ENCODE peak calls at places on chromosomes 6 and 20, in five cellular contexts. One of them, this sample, is unnamed. For H3K4me1 and H3K9me3, the result is how much of the 10 kb centered on the place peaks cover.

GRCh38 chr6:169452117-169452868 is 198.6 kb upstream of the THBS2 start:
- DNase-seq in psoas muscle: peak
- DNase-seq in sigmoid colon: peak
- DNase-seq in adrenal gland: peak
- DNase-seq in HepG2: no peak
- DNase-seq in this sample: no peak

GRCh38 chr6:46745973-46746372 is 760 bp upstream of the ANKRD66 start:
- DNase-seq in psoas muscle: no peak
- DNase-seq in sigmoid colon: no peak
- DNase-seq in adrenal gland: no peak
- DNase-seq in HepG2: no peak
- DNase-seq in this sample: no peak

GRCh38 chr20:61355096-61355495 is 103.0 kb downstream of the CDH4 start:
- DNase-seq in psoas muscle: no peak
- DNase-seq in sigmoid colon: no peak
- DNase-seq in adrenal gland: no peak
- DNase-seq in HepG2: no peak
- DNase-seq in this sample: no peak

GRCh38 chr6:1250489-1251197 is 61.3 kb upstream of the FOXQ1 start:
- DNase-seq in psoas muscle: no peak
- DNase-seq in sigmoid colon: no peak
- DNase-seq in adrenal gland: no peak
- DNase-seq in HepG2: no peak
- DNase-seq in this sample: no peak

GRCh38 chr6:7468382-7469081 is 72.9 kb upstream of the DSP start:
- DNase-seq in psoas muscle: peak
- DNase-seq in sigmoid colon: no peak
- DNase-seq in adrenal gland: peak
- DNase-seq in HepG2: no peak
- DNase-seq in this sample: no peak

GRCh38 chr20:1633535-1633934 is 13.7 kb upstream of the SIRPB1 start:
- DNase-seq in psoas muscle: no peak
- DNase-seq in sigmoid colon: no peak
- DNase-seq in adrenal gland: no peak
- DNase-seq in HepG2: peak
- DNase-seq in this sample: no peak

GRCh38 chr6:100455230-100456124 is 9.2 kb downstream of the SIM1 start:
- DNase-seq in psoas muscle: no peak
- DNase-seq in sigmoid colon: no peak
- DNase-seq in adrenal gland: no peak
- DNase-seq in HepG2: no peak
- DNase-seq in this sample: no peak

GRCh38 chr6:3899061-3899460 is 49.9 kb downstream of the FAM50B start:
- DNase-seq in psoas muscle: no peak
- DNase-seq in sigmoid colon: no peak
- DNase-seq in adrenal gland: no peak
- DNase-seq in HepG2: no peak
- DNase-seq in this sample: no peak

GRCh38 chr6:102766946-102767345 is 1373.4 kb downstream of the GRIK2 start:
- DNase-seq in psoas muscle: no peak
- DNase-seq in sigmoid colon: no peak
- DNase-seq in adrenal gland: no peak
- DNase-seq in HepG2: no peak
- DNase-seq in this sample: no peak

GRCh38 chr6:2608508-2608907 is 142.2 kb downstream of the MYLK4 start:
- DNase-seq in psoas muscle: no peak
- DNase-seq in sigmoid colon: no peak
- DNase-seq in adrenal gland: no peak
- DNase-seq in HepG2: no peak
- DNase-seq in this sample: no peak

GRCh38 chr20:44091026-44091425 is 96.0 kb downstream of the JPH2 start:
- DNase-seq in psoas muscle: no peak
- DNase-seq in sigmoid colon: peak
- DNase-seq in adrenal gland: no peak
- DNase-seq in HepG2: no peak
- DNase-seq in this sample: no peak

GRCh38 chr6:44292661-44293365 is 20.3 kb downstream of the AARS2 start:
- DNase-seq in psoas muscle: no peak
- DNase-seq in sigmoid colon: no peak
- DNase-seq in adrenal gland: no peak
- DNase-seq in HepG2: no peak
- DNase-seq in this sample: no peak

GRCh38 chr20:18443841-18444240 is 23.0 kb downstream of the DZANK1 start:
- DNase-seq in psoas muscle: no peak
- DNase-seq in sigmoid colon: no peak
- DNase-seq in adrenal gland: no peak
- DNase-seq in HepG2: no peak
- DNase-seq in this sample: no peak

GRCh38 chr20:48492188-48493070 is 335.4 kb downstream of the PREX1 start:
- DNase-seq in psoas muscle: no peak
- DNase-seq in sigmoid colon: no peak
- DNase-seq in adrenal gland: no peak
- DNase-seq in HepG2: no peak
- DNase-seq in this sample: no peak

GRCh38 chr6:137165375-137166246 is 7.8 kb downstream of the IL22RA2 start:
- DNase-seq in psoas muscle: no peak
- DNase-seq in sigmoid colon: no peak
- DNase-seq in adrenal gland: no peak
- DNase-seq in HepG2: peak
- DNase-seq in this sample: peak

GRCh38 chr20:38498909-38499308 is 26.3 kb downstream of the RALGAPB start:
- DNase-seq in psoas muscle: no peak
- DNase-seq in sigmoid colon: no peak
- DNase-seq in adrenal gland: no peak
- DNase-seq in HepG2: no peak
- DNase-seq in this sample: no peak

GRCh38 chr6:70706491-70707123 is 38.9 kb downstream of the SMAP1 start:
- DNase-seq in psoas muscle: no peak
- DNase-seq in sigmoid colon: no peak
- DNase-seq in adrenal gland: no peak
- DNase-seq in HepG2: peak
- DNase-seq in this sample: peak

GRCh38 chr6:169158182-169158573 is 95.5 kb downstream of the THBS2 start:
- DNase-seq in psoas muscle: peak
- DNase-seq in sigmoid colon: peak
- DNase-seq in adrenal gland: peak
- DNase-seq in HepG2: no peak
- DNase-seq in this sample: no peak

GRCh38 chr6:125310994-125311649 is 9.4 kb upstream of the HDDC2 start:
- DNase-seq in psoas muscle: no peak
- DNase-seq in sigmoid colon: no peak
- DNase-seq in adrenal gland: peak
- DNase-seq in HepG2: peak
- DNase-seq in this sample: peak

GRCh38 chr6:118791499-118791898 is 102.5 kb upstream of the ASF1A start:
- DNase-seq in psoas muscle: no peak
- DNase-seq in sigmoid colon: no peak
- DNase-seq in adrenal gland: no peak
- DNase-seq in HepG2: no peak
- DNase-seq in this sample: no peak

GRCh38 chr6:52305385-52305784 is 20.8 kb upstream of the MCM3 start:
- DNase-seq in psoas muscle: no peak
- DNase-seq in sigmoid colon: no peak
- DNase-seq in adrenal gland: no peak
- DNase-seq in HepG2: no peak
- DNase-seq in this sample: no peak
- H3K4me1 ChIP-seq in psoas muscle: under half
- H3K4me1 ChIP-seq in sigmoid colon: under half
- H3K4me1 ChIP-seq in adrenal gland: under half
- H3K4me1 ChIP-seq in HepG2: half or more
- H3K4me1 ChIP-seq in this sample: under half

GRCh38 chr20:4170621-4171537 is 155.5 kb upstream of the RNF24 start:
- DNase-seq in psoas muscle: no peak
- DNase-seq in sigmoid colon: no peak
- DNase-seq in adrenal gland: no peak
- DNase-seq in HepG2: no peak
- DNase-seq in this sample: no peak
- H3K4me3 ChIP-seq in psoas muscle: no peak
- H3K4me3 ChIP-seq in sigmoid colon: peak
- H3K4me3 ChIP-seq in adrenal gland: no peak
- H3K4me3 ChIP-seq in HepG2: peak
- H3K4me3 ChIP-seq in this sample: peak

GRCh38 chr6:164109770-164110140 is 695.2 kb downstream of the QKI start:
- DNase-seq in psoas muscle: peak
- DNase-seq in sigmoid colon: no peak
- DNase-seq in adrenal gland: peak
- DNase-seq in HepG2: no peak
- DNase-seq in this sample: no peak
- H3K9me3 ChIP-seq in psoas muscle: under half
- H3K9me3 ChIP-seq in sigmoid colon: under half
- H3K9me3 ChIP-seq in adrenal gland: under half
- H3K9me3 ChIP-seq in HepG2: under half
- H3K9me3 ChIP-seq in this sample: under half

DNA sequence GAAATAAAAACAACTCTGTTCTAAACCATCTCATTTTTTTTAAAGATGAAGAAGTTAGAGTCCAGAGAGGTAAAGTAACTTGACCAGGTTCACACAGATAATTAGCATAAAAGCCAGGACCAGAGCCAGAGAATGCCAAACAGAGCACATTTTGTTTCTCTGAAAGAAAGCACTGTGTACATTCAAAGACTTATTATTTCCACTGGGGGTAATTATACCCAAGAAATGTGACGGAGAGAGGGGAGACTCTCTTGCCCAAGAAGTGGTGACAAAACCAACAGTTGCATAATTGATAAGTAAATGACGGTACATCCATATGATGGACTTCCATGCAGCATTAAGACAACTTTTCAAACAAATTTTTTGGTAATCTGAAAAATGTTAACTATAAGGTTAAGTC is 111.6 kb downstream of the RTN4IP1 start:
- DNase-seq in psoas muscle: no peak
- DNase-seq in sigmoid colon: no peak
- DNase-seq in adrenal gland: no peak
- DNase-seq in HepG2: no peak
- DNase-seq in this sample: no peak
- H3K4me1 ChIP-seq in psoas muscle: under half
- H3K4me1 ChIP-seq in sigmoid colon: under half
- H3K4me1 ChIP-seq in adrenal gland: under half
- H3K4me1 ChIP-seq in HepG2: half or more
- H3K4me1 ChIP-seq in this sample: under half

GRCh38 chr6:104601008-104601745 is 258.5 kb downstream of the HACE1 start:
- DNase-seq in psoas muscle: no peak
- DNase-seq in sigmoid colon: no peak
- DNase-seq in adrenal gland: no peak
- DNase-seq in HepG2: no peak
- DNase-seq in this sample: no peak
- H3K4me3 ChIP-seq in psoas muscle: no peak
- H3K4me3 ChIP-seq in sigmoid colon: no peak
- H3K4me3 ChIP-seq in adrenal gland: no peak
- H3K4me3 ChIP-seq in HepG2: no peak
- H3K4me3 ChIP-seq in this sample: no peak

GRCh38 chr6:84769247-84769646 is 4.8 kb upstream of the TBX18 start:
- DNase-seq in psoas muscle: no peak
- DNase-seq in sigmoid colon: no peak
- DNase-seq in adrenal gland: no peak
- DNase-seq in HepG2: no peak
- DNase-seq in this sample: no peak
- H3K9me3 ChIP-seq in psoas muscle: under half
- H3K9me3 ChIP-seq in sigmoid colon: under half
- H3K9me3 ChIP-seq in adrenal gland: under half
- H3K9me3 ChIP-seq in HepG2: under half
- H3K9me3 ChIP-seq in this sample: under half

DNA sequence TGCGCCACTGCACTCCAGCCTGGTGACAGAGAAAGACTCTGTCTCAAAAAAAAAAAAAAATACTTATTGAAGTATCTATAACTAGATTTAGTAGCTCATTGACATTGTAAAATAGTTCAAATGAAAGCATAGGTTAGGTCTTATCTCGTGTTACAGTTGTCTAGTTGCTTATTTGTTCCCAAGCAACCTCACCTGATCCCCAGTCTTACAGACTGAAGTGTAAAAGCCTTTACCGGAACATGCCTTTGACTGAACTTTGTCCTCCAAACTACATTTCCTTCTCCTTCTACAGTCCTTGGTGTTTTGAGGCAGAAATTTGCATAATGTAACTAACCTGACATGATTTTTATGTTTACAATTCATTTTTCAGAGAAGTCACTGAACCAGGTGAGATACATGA is 61.0 kb downstream of the PKIB start:
- DNase-seq in psoas muscle: no peak
- DNase-seq in sigmoid colon: no peak
- DNase-seq in adrenal gland: no peak
- DNase-seq in HepG2: no peak
- DNase-seq in this sample: no peak
- H3K4me1 ChIP-seq in psoas muscle: under half
- H3K4me1 ChIP-seq in sigmoid colon: under half
- H3K4me1 ChIP-seq in adrenal gland: under half
- H3K4me1 ChIP-seq in HepG2: under half
- H3K4me1 ChIP-seq in this sample: under half

DNA sequence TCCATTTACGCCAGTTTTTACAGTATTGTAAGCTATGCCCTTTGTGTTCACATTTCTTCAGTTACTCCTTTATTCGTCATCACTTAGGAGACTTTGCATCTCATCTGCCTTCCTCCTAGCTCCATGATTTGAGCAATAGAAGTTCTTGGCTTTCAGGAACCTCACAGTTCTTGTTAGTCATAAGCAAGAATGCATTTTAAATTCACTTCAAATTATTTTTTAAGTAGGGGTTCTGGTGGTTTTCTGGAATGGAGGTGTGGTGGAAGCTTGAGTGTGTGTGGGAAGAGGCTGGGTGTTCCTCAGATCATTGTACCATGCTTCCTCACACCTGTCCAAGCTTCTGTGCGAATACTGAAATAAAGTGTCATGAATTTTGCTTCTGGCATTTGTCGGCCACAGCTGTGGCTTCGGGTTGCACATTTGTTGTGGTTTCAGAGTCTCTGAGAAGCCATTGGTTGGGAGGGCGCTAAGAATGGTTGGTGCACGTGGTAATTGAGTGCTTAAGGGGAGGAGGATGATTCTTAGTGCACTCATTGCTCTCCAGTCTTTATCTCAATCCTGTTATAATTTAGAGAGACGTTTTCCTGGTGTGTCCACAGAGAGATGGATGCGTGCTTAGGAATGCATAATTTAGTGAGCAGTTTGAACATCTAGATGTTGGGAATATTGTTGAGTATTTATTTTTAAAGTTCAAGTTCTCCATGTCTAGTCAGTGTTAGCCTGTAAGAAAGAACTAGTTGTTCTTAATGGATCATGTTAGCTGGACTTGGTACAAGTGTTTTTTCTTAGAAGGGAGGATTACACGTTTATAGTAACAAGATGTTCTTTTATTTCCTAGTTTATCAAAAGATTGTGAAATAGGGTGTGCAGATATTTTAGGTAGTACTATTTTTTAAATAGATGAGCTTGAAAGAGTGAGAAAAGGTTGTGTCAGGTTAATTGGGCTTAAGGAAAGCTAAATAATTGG is 31.9 kb downstream of the FOXO3 start:
- DNase-seq in psoas muscle: peak
- DNase-seq in sigmoid colon: peak
- DNase-seq in adrenal gland: no peak
- DNase-seq in HepG2: no peak
- DNase-seq in this sample: peak
- H3K4me3 ChIP-seq in psoas muscle: no peak
- H3K4me3 ChIP-seq in sigmoid colon: no peak
- H3K4me3 ChIP-seq in adrenal gland: no peak
- H3K4me3 ChIP-seq in HepG2: no peak
- H3K4me3 ChIP-seq in this sample: no peak

DNA sequence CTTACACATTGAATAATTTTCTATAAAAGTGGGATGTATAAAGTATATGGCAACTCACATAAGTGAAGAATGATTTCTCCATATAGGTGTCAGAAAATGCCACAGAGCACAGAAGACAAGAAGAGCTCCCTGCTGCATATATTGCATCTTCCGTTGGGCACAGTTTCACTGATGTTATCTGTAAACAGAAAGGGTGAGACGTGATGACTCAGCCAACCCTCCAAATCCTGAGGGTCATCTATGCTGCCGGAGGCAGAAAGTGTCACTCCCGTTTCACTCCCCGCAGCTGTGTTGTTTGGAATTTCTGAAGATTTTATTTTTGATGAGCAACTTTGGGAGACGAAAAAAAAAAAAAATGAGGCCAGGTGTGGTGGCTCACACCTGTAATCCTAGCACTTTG is 644.1 kb downstream of the C6orf118 start:
- DNase-seq in psoas muscle: no peak
- DNase-seq in sigmoid colon: no peak
- DNase-seq in adrenal gland: no peak
- DNase-seq in HepG2: no peak
- DNase-seq in this sample: no peak
- H3K9me3 ChIP-seq in psoas muscle: under half
- H3K9me3 ChIP-seq in sigmoid colon: under half
- H3K9me3 ChIP-seq in adrenal gland: under half
- H3K9me3 ChIP-seq in HepG2: half or more
- H3K9me3 ChIP-seq in this sample: under half

This sample was measured in HAP-1.